ENCODE peak calls at places on chromosomes 7 and 10, in nine cellular contexts. C is spleen, M is HCT116, V is IMR-90, Y is tibial nerve, E is stomach, S is transverse colon, K is breast epithelium, H is lower leg skin. B is an unnamed sample.

GRCh38 chr10:126198681-126199080 is 189.6 kb downstream of the ADAM12 start:
- DNase-seq in M (no peak), E (no peak), C (no peak), K (no peak), Y (no peak), H (no peak), V (no peak), S (no peak), B (no peak)

GRCh38 chr7:919924-920341 is 34.5 kb downstream of the ADAP1 start:
- DNase-seq in M (no peak), H (no peak), C (peak), S (peak), E (peak), Y (no peak), V (no peak), K (no peak), B (no peak)

GRCh38 chr10:58992830-58993460 is 183.5 kb upstream of the PHYHIPL start:
- DNase-seq in M (no peak), Y (no peak), V (no peak), K (no peak), H (no peak), E (no peak), C (no peak), S (no peak), B (no peak)

GRCh38 chr10:3235996-3236510 is 63.5 kb upstream of the PITRM1 start:
- DNase-seq in S (no peak), H (no peak), M (no peak), K (no peak), C (no peak), E (no peak), V (no peak), Y (no peak), B (no peak)

GRCh38 chr7:15582773-15583172 is 21.0 kb upstream of the AGMO start:
- DNase-seq in Y (no peak), S (no peak), M (no peak), C (no peak), V (no peak), K (no peak), H (no peak), E (no peak), B (no peak)

GRCh38 chr10:64113796-64114195 is 592.6 kb downstream of the REEP3 start:
- DNase-seq in V (no peak), M (no peak), S (no peak), H (no peak), Y (no peak), E (no peak), C (no peak), K (no peak), B (no peak)

GRCh38 chr7:127848241-127848640 is 183.0 kb downstream of the LRRC4 start:
- DNase-seq in S (no peak), M (no peak), E (no peak), K (no peak), C (no peak), V (no peak), H (no peak), Y (no peak), B (no peak)

GRCh38 chr7:28020302-28020940 is 160.2 kb downstream of the JAZF1 start:
- DNase-seq in V (peak), C (no peak), E (peak), M (peak), H (peak), K (no peak), Y (peak), S (peak), B (peak)

GRCh38 chr7:5289345-5289744 is 6.6 kb downstream of the SLC29A4 start:
- DNase-seq in S (no peak), K (no peak), E (no peak), M (no peak), Y (no peak), V (no peak), C (no peak), H (no peak), B (no peak)

GRCh38 chr7:50973814-50974213 is 191.1 kb upstream of the GRB10 start:
- DNase-seq in M (no peak), H (no peak), K (no peak), V (no peak), C (no peak), Y (no peak), E (no peak), S (no peak), B (no peak)

GRCh38 chr10:27679996-27680395 is 65.6 kb downstream of the MKX start:
- DNase-seq in M (no peak), Y (no peak), E (no peak), C (no peak), H (no peak), K (no peak), V (no peak), S (no peak), B (no peak)

GRCh38 chr7:39633563-39634550 is 10.5 kb downstream of the RALA start:
- DNase-seq in S (no peak), K (no peak), E (no peak), Y (no peak), M (no peak), V (no peak), C (no peak), H (no peak), B (no peak)

GRCh38 chr10:59709472-59710125 is at the start of gene SLC16A9:
- DNase-seq in E (peak), H (peak), V (peak), S (peak), M (peak), K (peak), Y (peak), C (peak), B (peak)

GRCh38 chr7:103524042-103524907 is 78.3 kb upstream of the SLC26A5 start:
- DNase-seq in Y (no peak), H (no peak), S (no peak), V (peak), M (peak), E (no peak), K (no peak), C (no peak), B (peak)

GRCh38 chr7:132767378-132767777 is 191.1 kb upstream of the PLXNA4 start:
- DNase-seq in E (no peak), K (no peak), S (no peak), C (no peak), V (no peak), H (no peak), M (no peak), Y (no peak), B (no peak)

GRCh38 chr7:191105-192034 is 1.0 kb upstream of the FAM20C start:
- DNase-seq in H (peak), Y (peak), S (no peak), K (no peak), V (peak), M (peak), C (no peak), E (no peak), B (no peak)

GRCh38 chr10:116470768-116471415 is 43.2 kb downstream of the PNLIPRP3 start:
- DNase-seq in K (no peak), E (no peak), V (no peak), M (peak), C (no peak), H (no peak), S (peak), Y (no peak), B (peak)

GRCh38 chr10:18607503-18607902 is 43.9 kb downstream of the NSUN6 start:
- DNase-seq in Y (peak), C (no peak), E (peak), S (peak), M (peak), K (no peak), V (peak), H (peak), B (peak)

GRCh38 chr7:17598846-17599245 is 300.4 kb downstream of the AHR start:
- DNase-seq in C (no peak), M (no peak), K (no peak), H (no peak), E (no peak), V (peak), Y (no peak), S (no peak), B (no peak)

GRCh38 chr10:11245981-11246590 is 228.4 kb downstream of the CELF2 start:
- DNase-seq in K (no peak), E (no peak), M (no peak), H (no peak), Y (no peak), C (no peak), S (no peak), V (no peak), B (no peak)

GRCh38 chr10:71647526-71648354 is 71.8 kb downstream of the C10orf105 start:
- DNase-seq in H (no peak), K (no peak), V (no peak), M (no peak), Y (no peak), C (no peak), E (no peak), S (no peak), B (peak)

GRCh38 chr10:129963076-129963830 is 821 bp downstream of the EBF3 start:
- DNase-seq in M (no peak), S (no peak), K (no peak), Y (no peak), C (peak), H (no peak), E (no peak), V (peak), B (no peak)

GRCh38 chr10:29862926-29863614 is 196.3 kb downstream of the JCAD start:
- DNase-seq in Y (no peak), E (no peak), K (no peak), C (no peak), M (peak), H (no peak), V (peak), S (no peak), B (no peak)

GRCh38 chr7:131021902-131022301 is 287.9 kb upstream of the KLF14 start:
- DNase-seq in C (no peak), H (no peak), S (no peak), Y (no peak), M (no peak), K (no peak), V (no peak), E (no peak), B (no peak)

GRCh38 chr10:70481831-70482530 is 3.4 kb downstream of the PALD1 start:
- DNase-seq in E (no peak), M (no peak), V (no peak), Y (no peak), H (no peak), S (no peak), K (no peak), C (peak), B (no peak)

GRCh38 chr10:649445-649797 is 40.0 kb downstream of the DIP2C start:
- DNase-seq in S (no peak), V (no peak), K (no peak), M (no peak), H (no peak), E (no peak), Y (no peak), C (no peak), B (no peak)

GRCh38 chr10:118362103-118362502 is 20.0 kb upstream of the FAM204A start:
- DNase-seq in M (no peak), H (no peak), C (no peak), S (no peak), E (no peak), V (no peak), Y (no peak), K (no peak), B (no peak)

GRCh38 chr10:7258948-7259523 is 151.8 kb downstream of the SFMBT2 start:
- DNase-seq in M (no peak), V (no peak), H (no peak), S (peak), K (no peak), Y (no peak), E (no peak), C (no peak), B (no peak)

DNA sequence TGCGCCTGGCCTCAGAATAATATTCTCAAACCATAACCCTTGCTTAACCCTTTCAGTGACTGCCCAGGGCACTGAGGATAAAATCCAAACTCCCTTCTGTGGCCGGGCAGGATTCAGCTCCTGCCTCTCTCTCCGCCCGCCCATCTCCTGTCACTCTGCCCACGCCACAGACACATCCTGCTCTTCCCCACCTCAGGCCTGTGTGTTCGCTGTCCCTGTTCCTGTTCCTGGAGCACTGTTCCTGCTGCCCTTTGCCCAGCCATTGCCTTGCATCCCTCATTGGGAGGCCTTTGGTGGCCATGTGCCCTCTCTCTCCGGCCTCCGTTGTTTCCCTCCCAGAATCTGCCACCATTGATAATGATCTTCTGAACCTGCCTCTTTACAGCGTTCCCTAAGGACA is 108.8 kb downstream of the SH3PXD2A start:
- DNase-seq in H (no peak), K (no peak), E (no peak), S (no peak), Y (no peak), M (no peak), C (no peak), V (no peak), B (no peak)
- TF ChIP-seq POLR2A in H (no peak), K (no peak), E (no peak), S (no peak), Y (no peak), M (no peak), C (no peak), V (no peak), B (no peak)

DNA sequence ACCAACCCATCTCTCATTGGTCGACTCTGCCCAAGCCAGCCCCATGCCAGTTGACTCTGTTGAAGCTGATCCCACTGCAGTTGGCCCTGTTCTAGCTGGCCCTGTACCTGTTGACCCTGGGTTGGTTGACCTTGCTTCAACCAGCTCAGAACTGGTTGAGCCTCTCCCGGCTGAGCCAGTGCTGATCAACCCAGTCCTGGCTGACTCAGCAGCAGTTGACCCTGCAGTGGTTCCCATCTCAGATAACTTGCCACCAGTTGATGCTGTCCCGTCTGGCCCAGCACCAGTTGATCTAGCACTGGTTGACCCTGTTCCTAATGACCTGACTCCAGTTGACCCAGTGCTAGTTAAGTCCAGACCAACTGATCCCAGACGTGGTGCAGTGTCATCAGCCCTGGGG is 7.4 kb downstream of the PPRC1 start:
- DNase-seq in H (no peak), Y (no peak), S (no peak), V (no peak), K (no peak), M (no peak), E (no peak), C (no peak), B (no peak)
- TF ChIP-seq POLR2A in H (no peak), Y (no peak), S (no peak), V (no peak), K (no peak), M (no peak), E (no peak), C (no peak), B (no peak)

DNA sequence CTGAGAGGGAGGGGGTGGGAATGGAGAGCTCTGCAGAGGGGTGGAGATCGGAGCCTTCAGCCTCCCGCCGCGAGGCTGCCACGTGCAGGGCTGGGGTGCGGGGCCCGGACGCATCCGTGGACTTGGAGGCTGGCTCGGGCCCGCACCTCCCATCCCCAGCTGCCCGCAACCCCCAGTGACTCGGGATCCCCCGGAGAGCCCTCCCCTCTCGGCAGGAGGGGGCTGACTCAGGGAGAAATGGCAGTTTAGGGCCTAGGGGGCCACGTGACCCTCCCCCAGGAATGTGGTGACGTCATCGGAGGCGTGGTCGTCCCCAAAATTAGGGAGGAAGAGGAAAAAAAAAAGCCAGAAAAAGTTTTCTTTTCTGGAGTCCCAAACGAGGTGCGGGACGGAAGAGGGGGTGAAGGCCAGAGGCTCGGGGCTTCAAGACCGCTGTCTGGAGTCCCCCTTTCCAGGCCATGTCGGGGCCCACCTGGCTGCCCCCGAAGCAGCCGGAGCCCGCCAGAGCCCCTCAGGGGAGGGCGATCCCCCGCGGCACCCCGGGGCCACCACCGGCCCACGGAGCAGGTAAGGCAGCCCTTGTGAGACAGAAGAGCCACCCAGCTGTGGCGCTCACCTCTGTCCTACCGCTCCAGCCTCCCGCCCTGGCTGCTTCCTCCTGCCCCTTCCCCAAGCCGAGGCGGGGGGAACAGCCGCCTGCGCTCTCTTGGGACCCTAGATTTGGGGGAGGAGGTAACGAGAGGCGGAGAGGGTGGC is at the start of gene TRIP6:
- DNase-seq in H (peak), M (peak), K (peak), V (peak), Y (peak), E (peak), C (peak), S (peak), B (peak)
- TF ChIP-seq POLR2A in H (no peak), M (peak), K (no peak), V (peak), Y (no peak), E (no peak), C (no peak), S (no peak), B (peak)

DNA sequence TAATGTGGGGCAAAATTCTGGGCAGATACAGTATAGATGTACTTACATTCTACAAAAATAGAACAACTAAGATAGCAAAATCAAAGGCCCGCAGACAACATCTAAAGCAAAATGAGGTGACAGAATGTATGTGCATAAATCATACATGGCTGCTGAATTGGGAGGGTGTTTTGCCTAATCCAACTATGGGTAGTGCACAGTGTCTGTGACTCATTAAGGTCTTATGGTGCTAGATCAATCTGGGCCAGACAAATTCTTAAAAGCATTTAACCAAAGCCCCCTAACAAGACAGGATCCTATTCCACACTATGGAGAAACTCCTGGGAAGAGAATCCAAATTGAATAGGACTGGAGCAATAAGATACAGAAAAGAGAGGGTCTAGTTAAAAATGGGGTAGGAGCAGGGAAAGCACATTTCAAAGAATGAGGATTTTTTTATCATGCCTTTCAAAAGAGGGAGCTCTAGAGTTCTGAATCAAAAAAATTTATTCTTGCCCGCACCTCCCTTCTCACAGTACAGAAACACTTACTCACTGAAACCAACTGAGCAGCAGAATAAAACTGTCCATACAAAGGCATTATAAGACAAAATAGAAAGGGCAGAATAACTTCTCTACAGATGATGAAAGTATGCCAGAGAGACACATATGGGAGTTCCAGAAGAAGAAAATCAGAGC is 181.3 kb downstream of the RNLS start:
- DNase-seq in E (no peak), V (peak), K (no peak), Y (no peak), H (no peak), M (no peak), S (no peak), C (no peak), B (no peak)
- TF ChIP-seq POLR2A in E (no peak), V (no peak), K (no peak), Y (no peak), H (no peak), M (no peak), S (no peak), C (no peak), B (no peak)

DNA sequence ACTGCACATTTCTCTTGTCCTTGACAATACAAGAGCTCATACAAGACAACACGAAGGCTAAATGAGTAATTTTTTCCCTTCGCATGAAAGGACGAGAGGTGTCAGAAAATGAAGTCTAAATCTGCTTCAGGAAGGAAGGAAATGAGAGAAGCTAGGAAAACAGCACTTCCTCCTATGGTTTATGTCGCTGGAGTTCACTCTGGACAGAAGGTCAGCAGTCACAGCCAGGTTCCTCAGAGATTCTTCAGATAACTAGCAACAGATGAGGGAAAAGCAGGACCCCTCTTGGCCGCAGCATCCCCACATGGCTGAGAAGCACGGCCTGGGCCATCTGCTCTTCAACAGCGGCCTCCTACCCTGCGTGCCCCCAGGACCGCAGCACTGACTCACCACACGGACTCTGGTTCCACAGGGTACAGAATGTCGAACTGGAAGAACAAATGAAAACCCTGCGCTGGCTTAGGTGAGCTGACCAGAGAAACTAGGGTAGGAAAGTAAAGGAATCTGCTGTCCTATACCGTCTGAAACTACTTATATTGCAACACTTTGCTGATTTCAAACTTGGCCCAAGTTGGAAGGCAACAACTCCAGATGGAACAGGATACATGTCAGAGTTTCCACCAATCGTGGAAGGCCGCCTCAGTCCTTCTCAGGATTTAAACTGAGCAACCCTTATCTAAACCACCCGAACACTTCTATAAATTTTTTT is 26.3 kb downstream of the DNMBP start:
- DNase-seq in H (peak), S (no peak), C (no peak), V (peak), M (no peak), E (no peak), Y (peak), K (no peak), B (peak)
- TF ChIP-seq POLR2A in H (no peak), S (no peak), C (no peak), V (peak), M (no peak), E (no peak), Y (no peak), K (no peak), B (no peak)

GRCh38 chr10:114402871-114403544 is 1.3 kb downstream of the AFAP1L2 start:
- DNase-seq in H (no peak), M (no peak), C (no peak), Y (no peak), E (no peak), S (no peak), V (no peak), K (no peak), B (no peak)
- TF ChIP-seq POLR2A in H (no peak), M (no peak), C (no peak), Y (no peak), E (no peak), S (no peak), V (no peak), K (no peak), B (no peak)